ENCODE peak calls at places on chromosome 1, in six cellular contexts. K is right lobe of liver, I is neural progenitor cell, D is brain microvascular endothelial cell, Z is transverse colon, B is vagina. E is an unnamed sample.

GRCh38 chr1:190262538-190262937 is 215.1 kb downstream of the BRINP3 start:
- DNase-seq in K (no peak), I (no peak), D (no peak), Z (no peak), B (no peak), E (no peak)

GRCh38 chr1:233151850-233152249 is 143.7 kb downstream of the PCNX2 start:
- DNase-seq in K (no peak), I (no peak), D (no peak), Z (no peak), B (no peak), E (no peak)

GRCh38 chr1:209797978-209798639 is 7.8 kb downstream of the IRF6 start:
- DNase-seq in K (no peak), I (no peak), D (no peak), Z (no peak), B (no peak), E (no peak)

GRCh38 chr1:206683313-206683712 is 1.4 kb upstream of the MAPKAPK2 start:
- DNase-seq in K (no peak), I (no peak), D (no peak), Z (no peak), B (no peak), E (no peak)

GRCh38 chr1:32099426-32099825 is 8.4 kb upstream of the KPNA6 start:
- DNase-seq in K (no peak), I (no peak), D (no peak), Z (no peak), B (no peak), E (no peak)

GRCh38 chr1:23403038-23403336 is 21.6 kb downstream of the TCEA3 start:
- DNase-seq in K (no peak), I (no peak), D (peak; percentile 80), Z (no peak), B (no peak), E (no peak)

GRCh38 chr1:169974067-169974466 is 80.4 kb upstream of the SCYL3 start:
- DNase-seq in K (no peak), I (no peak), D (no peak), Z (no peak), B (no peak), E (no peak)

GRCh38 chr1:4784761-4785160 is 130.4 kb downstream of the AJAP1 start:
- DNase-seq in K (no peak), I (no peak), D (no peak), Z (no peak), B (no peak), E (peak; percentile 54)

GRCh38 chr1:228821252-228821651 is 86.0 kb downstream of the RHOU start:
- DNase-seq in K (no peak), I (no peak), D (no peak), Z (no peak), B (no peak), E (no peak)

GRCh38 chr1:175822575-175822974 is 79.2 kb upstream of the TNR start:
- DNase-seq in K (no peak), I (no peak), D (no peak), Z (no peak), B (no peak), E (no peak)

DNA sequence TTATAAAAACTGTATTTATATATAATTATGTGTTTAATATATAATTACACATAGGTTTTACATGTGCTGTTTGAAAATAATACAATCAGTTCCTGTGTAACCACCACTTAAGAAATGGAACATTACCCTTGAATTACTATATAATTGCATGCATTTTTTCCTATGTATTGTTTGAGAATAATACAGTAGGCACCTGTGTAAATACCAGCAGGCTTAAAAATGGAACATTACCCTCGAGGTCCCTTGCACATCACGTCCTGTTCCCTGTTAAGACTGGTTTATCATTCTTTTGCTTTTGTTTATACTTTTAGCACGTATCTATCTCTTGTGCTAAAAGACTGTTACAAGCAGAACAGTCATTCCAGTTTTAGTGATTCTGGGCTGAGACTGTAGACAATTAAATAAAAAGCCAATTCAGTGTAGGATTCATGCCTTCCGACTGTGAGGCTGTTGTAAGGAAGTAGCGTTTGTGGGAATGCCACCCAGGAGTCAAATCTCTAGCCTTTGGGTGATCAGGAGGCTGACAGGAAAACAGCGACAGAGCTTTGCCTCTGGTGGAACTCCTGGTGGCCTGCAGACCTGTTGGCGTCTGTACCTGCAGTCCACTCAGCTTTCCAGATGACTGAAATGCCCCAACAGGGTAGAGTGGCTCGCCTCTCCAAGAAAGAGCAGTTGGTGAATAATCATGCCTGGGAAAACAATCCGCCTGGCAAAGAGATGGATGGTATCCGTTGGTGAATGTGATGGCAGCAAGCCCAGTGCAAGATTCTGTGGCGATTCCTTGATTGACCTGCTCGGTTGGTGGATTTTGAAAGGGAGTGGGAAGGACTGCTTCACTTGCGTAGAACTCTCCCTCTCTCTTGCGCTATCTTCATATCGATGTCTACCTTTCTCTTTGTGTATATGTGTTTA is 58.0 kb downstream of the DISC1 start:
- DNase-seq in K (no peak), I (no peak), D (no peak), Z (peak; percentile 48), B (no peak), E (no peak)
- H3K27ac ChIP-seq in K (no peak overlapping the region), I (no peak overlapping the region), D (no peak overlapping the region), Z (peak overlapping the region; percentile 71), B (no peak overlapping the region), E (no peak overlapping the region)

DNA sequence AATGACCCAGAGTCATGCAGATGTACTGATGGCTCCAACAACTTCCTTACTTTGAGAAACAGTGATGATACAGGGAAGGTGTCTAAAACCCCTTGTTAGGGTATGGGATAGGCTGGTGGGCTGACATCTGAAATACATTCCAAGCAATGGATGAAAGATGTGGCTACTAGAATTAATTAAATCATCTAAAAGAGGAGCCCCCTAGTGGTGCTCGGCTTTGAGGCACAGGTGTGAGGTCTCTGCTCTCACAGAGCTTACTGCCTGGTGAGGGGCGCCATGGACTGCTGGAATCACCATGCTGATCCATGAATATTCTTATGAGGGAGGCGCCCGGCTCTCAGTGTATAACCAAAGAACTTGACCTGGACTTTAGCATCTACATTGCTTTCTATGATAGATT is 48.5 kb downstream of the GNG4 start:
- DNase-seq in K (no peak), I (peak; percentile 60), D (peak; percentile 10), Z (no peak), B (no peak), E (no peak)
- TF ChIP-seq CTCF in K (no peak), I (peak; percentile 63), D (peak; percentile 67), Z (no peak), B (no peak), E (peak; percentile 43)

DNA sequence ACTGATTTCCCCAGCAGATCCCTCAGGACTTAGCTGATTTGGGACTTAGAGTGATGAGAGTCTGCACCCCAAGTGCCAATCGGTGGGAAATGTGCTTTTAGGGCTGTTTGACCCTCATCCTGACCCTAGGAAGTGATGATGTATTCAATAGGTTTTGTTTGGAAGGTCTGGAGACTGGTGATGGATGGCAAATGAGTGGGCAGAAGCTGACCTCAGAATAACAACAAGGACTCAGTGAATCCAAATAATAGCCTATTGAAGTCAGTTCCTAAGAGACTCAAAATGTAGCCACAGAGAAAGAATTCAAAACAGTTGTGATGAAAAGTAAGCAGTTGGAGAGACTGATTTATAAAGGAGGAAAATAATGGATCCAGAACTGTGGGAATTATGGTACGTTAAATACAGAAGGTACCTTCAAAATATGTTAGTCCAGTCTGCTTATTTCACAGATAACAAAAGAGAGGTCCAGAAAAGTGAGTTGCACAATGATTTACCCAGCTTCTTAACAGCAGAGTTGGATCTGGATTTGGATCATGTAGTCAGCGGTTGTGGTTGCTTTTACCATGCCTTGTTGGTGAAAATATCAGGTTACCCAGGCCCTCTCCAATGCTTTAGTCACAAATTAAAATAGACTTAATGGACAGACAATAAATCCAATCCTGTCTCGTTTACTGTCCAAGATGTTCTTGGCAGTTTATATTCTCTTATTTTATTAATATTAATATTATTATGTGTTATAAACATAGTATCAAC is 123.0 kb upstream of the PTBP2 start:
- DNase-seq in K (no peak), I (no peak), D (no peak), Z (no peak), B (no peak), E (no peak)
- H3K27ac ChIP-seq in K (no peak overlapping the region), I (no peak overlapping the region), D (no peak overlapping the region), Z (no peak overlapping the region), B (peak overlapping the region; percentile 0), E (no peak overlapping the region)

GRCh38 chr1:119587328-119587727 is 60.7 kb downstream of the ZNF697 start:
- DNase-seq in K (no peak), I (no peak), D (peak; percentile 53), Z (no peak), B (no peak), E (no peak)

GRCh38 chr1:119582801-119583200 is 65.3 kb downstream of the ZNF697 start:
- DNase-seq in K (peak; percentile 46), I (peak; percentile 69), D (peak; percentile 63), Z (peak; percentile 34), B (no peak), E (no peak)
- TF ChIP-seq CTCF in K (peak; percentile 50), I (peak; percentile 63), D (peak; percentile 74), Z (peak; percentile 35), B (no peak), E (peak; percentile 61)

GRCh38 chr1:58508629-58509028 is 37.9 kb downstream of the OMA1 start:
- DNase-seq in K (no peak), I (no peak), D (no peak), Z (no peak), B (no peak), E (no peak)

GRCh38 chr1:58515794-58516401 is 30.6 kb downstream of the OMA1 start:
- DNase-seq in K (no peak), I (peak; percentile 90), D (peak; percentile 56), Z (peak; percentile 21), B (no peak), E (no peak)

DNA sequence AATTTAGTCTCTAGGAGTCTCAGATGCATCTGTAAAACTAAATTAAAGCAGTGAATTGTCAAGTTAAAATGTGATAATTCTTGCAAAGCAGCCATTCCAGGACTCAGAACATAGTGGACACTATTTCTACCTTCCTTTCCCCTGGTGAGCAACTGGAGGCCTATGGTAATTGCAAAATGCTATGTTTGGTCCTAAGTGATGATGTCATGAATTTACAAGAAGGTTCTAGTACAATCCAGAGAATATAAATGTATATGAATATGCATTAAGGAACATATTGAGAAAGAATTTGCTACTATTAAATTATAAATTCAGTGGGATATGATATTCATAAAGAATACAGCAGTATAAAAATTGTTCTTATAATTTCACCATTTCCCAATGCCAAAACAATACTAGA is 32.6 kb downstream of the OMA1 start:
- DNase-seq in K (no peak), I (no peak), D (no peak), Z (no peak), B (no peak), E (no peak)
- H3K27ac ChIP-seq in K (no peak overlapping the region), I (no peak overlapping the region), D (no peak overlapping the region), Z (no peak overlapping the region), B (no peak overlapping the region), E (no peak overlapping the region)

GRCh38 chr1:235259133-235259778 is 68.7 kb downstream of the ARID4B start:
- DNase-seq in K (no peak), I (no peak), D (no peak), Z (no peak), B (no peak), E (no peak)
- TF ChIP-seq CTCF in K (no peak), I (no peak), D (no peak), Z (no peak), B (no peak), E (no peak)

GRCh38 chr1:248183996-248184395 is 9.4 kb downstream of the OR2M2 start:
- DNase-seq in K (no peak), I (no peak), D (no peak), Z (no peak), B (no peak), E (no peak)
- H3K27ac ChIP-seq in K (no peak overlapping the region), I (no peak overlapping the region), D (no peak overlapping the region), Z (no peak overlapping the region), B (no peak overlapping the region), E (no peak overlapping the region)

GRCh38 chr1:180028864-180029263 is 74.3 kb downstream of the CEP350 start:
- DNase-seq in K (no peak), I (no peak), D (no peak), Z (no peak), B (no peak), E (no peak)
- TF ChIP-seq CTCF in K (no peak), I (peak; percentile 3), D (no peak), Z (no peak), B (no peak), E (no peak)